ENCODE peak calls at places on chromosomes 1 and 21, in five cellular contexts. F is foreskin keratinocyte, K is colonic mucosa, A is left ventricle myocardium inferior, E is uterus. T is an unnamed sample.

GRCh38 chr1:235513495-235514366 is 9.5 kb upstream of the B3GALNT2 start:
- DNase-seq in F (no peak), K (peak; percentile 64), A (no peak), E (peak; percentile 37), T (no peak)

GRCh38 chr1:107981277-107981676 is 16.3 kb upstream of the VAV3 start:
- DNase-seq in F (no peak), K (no peak), A (no peak), E (no peak), T (no peak)

GRCh38 chr1:9960705-9961562 is 17.7 kb downstream of the NMNAT1 start:
- DNase-seq in F (no peak), K (no peak), A (no peak), E (no peak), T (no peak)

GRCh38 chr1:19452221-19452663 is 33.1 kb downstream of the CAPZB start:
- DNase-seq in F (no peak), K (peak; percentile 52), A (peak; percentile 67), E (no peak), T (no peak)

GRCh38 chr1:20429296-20429695 is 56.7 kb downstream of the CAMK2N1 start:
- DNase-seq in F (no peak), K (no peak), A (no peak), E (no peak), T (no peak)

GRCh38 chr21:35697321-35697808 is 363.0 kb downstream of the SETD4 start:
- DNase-seq in F (no peak), K (peak; percentile 39), A (peak; percentile 66), E (no peak), T (peak; percentile 32)

GRCh38 chr1:161119017-161119378 is 1.1 kb downstream of the NIT1 start:
- DNase-seq in F (no peak), K (peak; percentile 45), A (peak; percentile 47), E (no peak), T (no peak)

GRCh38 chr1:43804569-43804968 is 97.2 kb downstream of the ST3GAL3 start:
- DNase-seq in F (no peak), K (no peak), A (no peak), E (no peak), T (no peak)

GRCh38 chr21:42685036-42685435 is 31.6 kb downstream of the PDE9A start:
- DNase-seq in F (no peak), K (no peak), A (no peak), E (no peak), T (no peak)

GRCh38 chr1:180027949-180028445 is 73.4 kb downstream of the CEP350 start:
- DNase-seq in F (peak; percentile 44), K (no peak), A (no peak), E (no peak), T (no peak)

GRCh38 chr21:25350056-25350455 is 257.2 kb downstream of the MRPL39 start:
- DNase-seq in F (no peak), K (no peak), A (no peak), E (no peak), T (no peak)
- TF ChIP-seq CTCF in F (peak; percentile 68), K (no peak), A (no peak), E (no peak), T (no peak)

GRCh38 chr21:39096754-39097153 is 86.5 kb downstream of the PSMG1 start:
- DNase-seq in F (no peak), K (no peak), A (no peak), E (no peak), T (no peak)
- TF ChIP-seq CTCF in F (peak; percentile 31), K (no peak), A (no peak), E (no peak), T (no peak)

GRCh38 chr1:79852004-79852403 is 845.5 kb upstream of the ADGRL4 start:
- DNase-seq in F (no peak), K (no peak), A (no peak), E (no peak), T (no peak)
- TF ChIP-seq CTCF in F (no peak), K (no peak), A (no peak), E (no peak), T (no peak)

GRCh38 chr1:246651012-246651411 is 73.2 kb upstream of the SCCPDH start:
- DNase-seq in F (no peak), K (no peak), A (no peak), E (no peak), T (no peak)

GRCh38 chr1:246642719-246643118 is 76.5 kb downstream of the CNST start:
- DNase-seq in F (no peak), K (no peak), A (no peak), E (no peak), T (no peak)

GRCh38 chr1:246641394-246641793 is 75.1 kb downstream of the CNST start:
- DNase-seq in F (no peak), K (no peak), A (no peak), E (no peak), T (no peak)

GRCh38 chr1:246647513-246647912 is 76.7 kb upstream of the SCCPDH start:
- DNase-seq in F (no peak), K (no peak), A (no peak), E (no peak), T (no peak)

GRCh38 chr1:246647113-246647512 is 77.1 kb upstream of the SCCPDH start:
- DNase-seq in F (no peak), K (peak; percentile 46), A (peak; percentile 74), E (no peak), T (no peak)
- TF ChIP-seq CTCF in F (peak; percentile 36), K (peak; percentile 22), A (peak; percentile 77), E (peak; percentile 16), T (no peak)